ENCODE peak calls at places on chromosomes 1 and 21, in nine cellular contexts. T is tibial artery; F is mucosa of descending colon; R is upper lobe of right lung; D is CD8-positive, alpha-beta T cell; H is tibial nerve; K is Peyer's patch; N is lower leg skin; W is epithelial cell of esophagus. Q is an unnamed sample.

GRCh38 chr1:85656256-85656655 is 52.0 kb downstream of the ZNHIT6 start:
- DNase-seq in K (no peak), T (no peak), H (no peak), N (no peak), W (no peak), D (no peak), F (no peak), R (no peak), Q (peak)

GRCh38 chr1:150072959-150073358 is 5.4 kb downstream of the VPS45 start:
- DNase-seq in N (no peak), H (no peak), D (no peak), K (no peak), T (no peak), F (no peak), W (peak), R (no peak), Q (peak)

GRCh38 chr21:33367309-33367973 is 35.8 kb upstream of the IFNGR2 start:
- DNase-seq in H (no peak), K (no peak), F (no peak), R (no peak), D (no peak), N (no peak), W (peak), T (no peak), Q (peak)

GRCh38 chr1:115175596-115175995 is 86.3 kb upstream of the TSPAN2 start:
- DNase-seq in N (no peak), H (no peak), F (no peak), R (no peak), W (no peak), K (no peak), T (no peak), D (no peak), Q (no peak)

GRCh38 chr1:117646007-117646913 is 40.4 kb downstream of the TENT5C start:
- DNase-seq in R (no peak), K (no peak), W (no peak), T (no peak), N (peak), D (no peak), F (no peak), H (no peak), Q (no peak)

GRCh38 chr1:9846611-9847171 is 22.9 kb upstream of the CLSTN1 start:
- DNase-seq in F (no peak), K (no peak), T (no peak), W (no peak), H (no peak), R (no peak), D (no peak), N (no peak), Q (no peak)

GRCh38 chr1:15994590-15995351 is 9.3 kb upstream of the SRARP start:
- DNase-seq in R (peak), N (no peak), W (peak), K (peak), D (peak), H (no peak), T (peak), F (no peak), Q (peak)

GRCh38 chr1:223180803-223181321 is 37.8 kb upstream of the TLR5 start:
- DNase-seq in W (peak), K (no peak), F (no peak), H (no peak), N (no peak), R (no peak), T (no peak), D (no peak), Q (peak)

GRCh38 chr1:22507582-22507981 is 55.7 kb upstream of the EPHA8 start:
- DNase-seq in N (no peak), R (no peak), W (no peak), H (no peak), F (no peak), T (no peak), K (no peak), D (no peak), Q (no peak)

GRCh38 chr1:169348356-169349036 is 19.1 kb downstream of the NME7 start:
- DNase-seq in D (peak), N (no peak), R (no peak), F (no peak), T (no peak), K (no peak), W (peak), H (no peak), Q (peak)

GRCh38 chr1:31739281-31739853 is 24.8 kb downstream of the ADGRB2 start:
- DNase-seq in D (peak), K (no peak), T (no peak), R (no peak), N (no peak), W (peak), F (peak), H (no peak), Q (peak)

GRCh38 chr1:150778409-150778808 is 12.8 kb upstream of the CTSS start:
- DNase-seq in R (no peak), D (no peak), K (no peak), H (no peak), F (no peak), W (peak), N (no peak), T (no peak), Q (peak)

GRCh38 chr1:175841613-175842234 is 98.3 kb upstream of the TNR start:
- DNase-seq in K (no peak), F (no peak), W (no peak), T (no peak), D (no peak), N (no peak), H (no peak), R (no peak), Q (no peak)

GRCh38 chr1:26998319-26999300 is 5.1 kb downstream of the TRNP1 start:
- DNase-seq in F (no peak), R (no peak), T (no peak), N (no peak), W (peak), H (no peak), K (no peak), D (no peak), Q (peak)

DNA sequence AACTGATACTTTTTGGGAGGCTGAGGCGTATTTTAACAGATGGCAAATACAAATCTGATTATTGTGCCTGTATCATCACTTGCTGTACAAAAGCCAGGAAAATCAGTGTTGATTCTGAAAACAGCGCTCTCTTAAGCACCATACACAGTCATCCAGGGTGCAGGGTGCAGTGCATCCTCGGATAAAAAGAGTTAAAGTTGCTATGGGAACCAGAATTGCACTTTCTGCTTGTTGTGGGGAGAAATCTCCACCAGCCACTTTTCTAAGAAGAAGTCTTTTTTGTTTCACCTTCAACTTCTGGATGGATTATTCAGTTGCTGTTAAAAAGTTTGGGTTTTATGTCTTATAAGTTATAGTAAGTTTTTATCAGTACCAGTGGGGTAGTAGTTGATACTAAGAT is 3.8 kb downstream of the LAMC1 start:
- DNase-seq in D (no peak), K (no peak), N (no peak), W (no peak), F (no peak), T (no peak), H (no peak), R (no peak), Q (no peak)
- H3K4me3 ChIP-seq in D (no peak), K (peak), N (no peak), W (no peak), F (no peak), T (peak), H (peak), R (peak), Q (no peak)

GRCh38 chr21:30793581-30794314 is 19.3 kb downstream of the KRTAP8-1 start:
- DNase-seq in H (no peak), K (no peak), R (no peak), N (no peak), W (no peak), F (no peak), T (no peak), D (no peak), Q (no peak)
- H3K4me3 ChIP-seq in H (no peak), K (no peak), R (no peak), N (no peak), W (no peak), F (no peak), T (no peak), D (no peak), Q (no peak)

GRCh38 chr1:17713993-17714392 is 41.1 kb upstream of the ACTL8 start:
- DNase-seq in W (no peak), N (no peak), T (no peak), D (no peak), R (no peak), K (no peak), H (no peak), F (no peak), Q (no peak)

GRCh38 chr1:17718136-17718535 is 37.0 kb upstream of the ACTL8 start:
- DNase-seq in W (no peak), H (no peak), R (no peak), D (no peak), T (no peak), K (no peak), F (no peak), N (no peak), Q (no peak)

GRCh38 chr1:17719874-17720273 is 35.3 kb upstream of the ACTL8 start:
- DNase-seq in R (no peak), T (no peak), N (no peak), F (no peak), W (no peak), H (no peak), K (no peak), D (no peak), Q (no peak)

GRCh38 chr1:17721444-17721843 is 33.7 kb upstream of the ACTL8 start:
- DNase-seq in H (no peak), N (no peak), D (no peak), T (no peak), R (no peak), K (no peak), W (no peak), F (no peak), Q (no peak)

DNA sequence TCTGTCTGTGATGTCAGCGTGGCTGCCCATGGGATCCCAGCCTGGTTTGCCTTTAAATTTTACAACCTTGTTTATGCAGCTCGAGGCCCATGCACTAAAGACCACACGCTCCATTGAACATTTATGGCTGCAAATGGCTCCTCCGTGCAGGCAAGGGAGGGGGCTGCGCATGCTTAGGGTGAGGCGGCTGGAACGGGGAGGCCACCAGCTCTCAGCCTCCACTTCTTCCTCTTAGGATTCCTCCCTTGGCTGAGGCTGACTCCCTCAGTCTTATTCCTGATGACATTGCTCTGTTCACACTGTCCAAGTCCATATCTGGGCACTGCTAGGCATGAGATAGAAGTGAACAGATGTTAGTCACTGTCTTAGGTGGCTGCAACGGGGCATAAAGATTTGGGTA is 37.5 kb upstream of the ACTL8 start:
- DNase-seq in F (no peak), D (no peak), H (no peak), T (no peak), W (no peak), N (no peak), R (no peak), K (no peak), Q (no peak)
- H3K4me3 ChIP-seq in F (no peak), D (no peak), H (no peak), T (no peak), W (no peak), N (no peak), R (no peak), K (no peak), Q (no peak)

GRCh38 chr1:246335126-246335525 is 172.0 kb downstream of the SMYD3 start:
- DNase-seq in W (no peak), F (no peak), T (no peak), K (no peak), D (no peak), R (no peak), H (no peak), N (no peak), Q (no peak)
- H3K4me3 ChIP-seq in W (no peak), F (no peak), T (no peak), K (no peak), D (no peak), R (no peak), H (no peak), N (no peak), Q (no peak)

Q was measured in bronchial epithelial cell.